ENCODE peak calls at places on chromosomes 6 and 20, in four cellular contexts. P is GM12878, C is HepG2, X is K562. H is an unnamed sample.

GRCh38 chr6:155524249-155524651 is 68.6 kb upstream of the NOX3 start:
- DNase-seq in P (no peak), C (no peak), X (no peak), H (no peak)

GRCh38 chr6:55023231-55023630 is 151.1 kb upstream of the HCRTR2 start:
- DNase-seq in P (no peak), C (no peak), X (no peak), H (no peak)

GRCh38 chr20:53080969-53081871 is 109.1 kb downstream of the TSHZ2 start:
- DNase-seq in P (no peak), C (peak; percentile 99), X (no peak), H (peak; percentile 9)

GRCh38 chr20:20782221-20782620 is 69.8 kb upstream of the RALGAPA2 start:
- DNase-seq in P (no peak), C (no peak), X (no peak), H (no peak)

GRCh38 chr6:169452869-169453186 is 199.2 kb upstream of the THBS2 start:
- DNase-seq in P (no peak), C (no peak), X (no peak), H (no peak)

GRCh38 chr6:40844241-40844640 is 194.8 kb downstream of the UNC5CL start:
- DNase-seq in P (no peak), C (no peak), X (no peak), H (no peak)

GRCh38 chr6:108689279-108690161 is 128.8 kb downstream of the FOXO3 start:
- DNase-seq in P (no peak), C (no peak), X (peak; percentile 45), H (no peak)

GRCh38 chr20:25527949-25528348 is 57.4 kb downstream of the NINL start:
- DNase-seq in P (no peak), C (no peak), X (no peak), H (no peak)

GRCh38 chr6:10880366-10880765 is 1.5 kb downstream of the GCM2 start:
- DNase-seq in P (no peak), C (no peak), X (no peak), H (no peak)

GRCh38 chr6:107075951-107076381 is 39.3 kb downstream of the BEND3 start:
- DNase-seq in P (no peak), C (no peak), X (no peak), H (peak; percentile 5)

GRCh38 chr6:15945593-15946159 is 183.2 kb upstream of the MYLIP start:
- DNase-seq in P (no peak), C (no peak), X (no peak), H (no peak)

GRCh38 chr6:485655-486054 is 94.1 kb downstream of the IRF4 start:
- DNase-seq in P (no peak), C (no peak), X (no peak), H (no peak)

GRCh38 chr6:130600880-130601341 is 226.3 kb upstream of the SMLR1 start:
- DNase-seq in P (no peak), C (no peak), X (no peak), H (no peak)

GRCh38 chr6:5401845-5402738 is 140.8 kb downstream of the FARS2 start:
- DNase-seq in P (no peak), C (peak; percentile 19), X (no peak), H (no peak)

GRCh38 chr6:75855047-75855446 is 106.0 kb downstream of the MYO6 start:
- DNase-seq in P (no peak), C (peak; percentile 59), X (peak; percentile 21), H (peak; percentile 35)

GRCh38 chr6:82842721-82843120 is 222.9 kb downstream of the UBE3D start:
- DNase-seq in P (no peak), C (no peak), X (no peak), H (no peak)

GRCh38 chr6:26215200-26216014 is 128.2 kb downstream of the HFE start:
- DNase-seq in P (no peak), C (peak; percentile 39), X (no peak), H (no peak)

GRCh38 chr20:38304845-38305447 is 990 bp downstream of the BPI start:
- DNase-seq in P (no peak), C (peak; percentile 31), X (peak; percentile 49), H (peak; percentile 65)

GRCh38 chr6:112163295-112164257 is 76.2 kb downstream of the FAM229B start:
- DNase-seq in P (peak; percentile 7), C (peak; percentile 61), X (peak; percentile 72), H (peak; percentile 91)

GRCh38 chr6:104332407-104332806 is 527.3 kb downstream of the HACE1 start:
- DNase-seq in P (no peak), C (no peak), X (no peak), H (no peak)

DNA sequence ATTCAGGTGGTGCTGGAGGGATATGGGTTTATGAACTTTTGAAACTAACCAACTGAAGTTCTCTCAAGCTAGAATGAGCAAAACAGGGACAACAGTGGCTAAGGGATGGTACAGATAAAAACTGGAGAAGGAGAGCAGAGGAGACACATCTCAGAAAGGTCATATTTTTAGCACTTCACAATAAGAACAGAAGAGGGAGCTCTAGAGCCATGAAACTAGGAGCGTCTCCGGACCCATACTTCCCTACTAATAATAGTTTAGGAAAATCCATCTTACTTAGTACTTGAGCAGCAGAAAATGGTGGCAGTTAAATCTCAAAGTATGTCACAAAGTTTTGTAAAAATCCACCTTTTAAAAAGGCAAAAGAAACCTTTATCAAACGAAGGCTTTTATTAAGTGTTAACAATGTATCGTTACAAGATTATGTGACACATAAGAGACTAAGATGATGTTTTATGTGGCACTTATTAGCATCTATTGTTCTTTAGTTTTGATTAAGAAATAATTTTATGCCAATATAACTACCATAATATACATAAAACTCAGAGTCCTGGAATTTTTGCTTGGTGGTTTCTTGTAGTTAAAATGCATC is 278.6 kb downstream of the TBC1D32 start:
- DNase-seq in P (peak; percentile 4), C (peak; percentile 54), X (peak; percentile 60), H (peak; percentile 63)
- TF ChIP-seq BHLHE40 in P (no peak), C (no peak), X (no peak), H (no peak)

GRCh38 chr6:87920245-87920644 is 127.4 kb upstream of the SPACA1 start:
- DNase-seq in P (no peak), C (no peak), X (no peak), H (no peak)

GRCh38 chr6:87919416-87919815 is 128.2 kb upstream of the SPACA1 start:
- DNase-seq in P (no peak), C (no peak), X (no peak), H (no peak)

GRCh38 chr6:87919001-87919400 is 128.6 kb upstream of the SPACA1 start:
- DNase-seq in P (no peak), C (no peak), X (no peak), H (no peak)

GRCh38 chr6:87917861-87918260 is 129.8 kb upstream of the SPACA1 start:
- DNase-seq in P (no peak), C (no peak), X (no peak), H (no peak)

DNA sequence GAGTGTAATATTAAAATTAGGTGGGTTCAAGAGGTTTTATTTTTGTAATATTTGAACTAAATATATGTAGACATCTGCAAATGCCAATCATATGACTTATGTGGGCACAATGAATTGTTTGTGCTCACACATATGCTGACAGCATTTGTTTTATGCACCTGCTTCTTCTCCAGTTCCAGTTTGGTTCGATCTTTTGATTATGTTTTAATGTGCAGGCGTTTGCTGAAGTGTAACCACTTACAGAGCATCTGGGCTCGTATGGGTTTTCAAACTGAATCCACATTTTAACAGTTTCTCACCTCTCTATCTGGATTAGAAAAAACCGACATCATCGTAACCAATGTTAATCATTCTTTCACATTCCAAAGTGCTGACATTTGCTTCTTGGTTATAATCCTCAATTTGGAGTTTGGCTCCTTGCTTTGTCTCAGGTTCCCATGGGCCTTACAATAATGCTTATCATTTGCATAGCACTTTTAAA is 129.1 kb upstream of the SPACA1 start:
- DNase-seq in P (no peak), C (no peak), X (no peak), H (no peak)
- TF ChIP-seq FOXM1 in P (no peak), C (no peak), X (no peak), H (no peak)

DNA sequence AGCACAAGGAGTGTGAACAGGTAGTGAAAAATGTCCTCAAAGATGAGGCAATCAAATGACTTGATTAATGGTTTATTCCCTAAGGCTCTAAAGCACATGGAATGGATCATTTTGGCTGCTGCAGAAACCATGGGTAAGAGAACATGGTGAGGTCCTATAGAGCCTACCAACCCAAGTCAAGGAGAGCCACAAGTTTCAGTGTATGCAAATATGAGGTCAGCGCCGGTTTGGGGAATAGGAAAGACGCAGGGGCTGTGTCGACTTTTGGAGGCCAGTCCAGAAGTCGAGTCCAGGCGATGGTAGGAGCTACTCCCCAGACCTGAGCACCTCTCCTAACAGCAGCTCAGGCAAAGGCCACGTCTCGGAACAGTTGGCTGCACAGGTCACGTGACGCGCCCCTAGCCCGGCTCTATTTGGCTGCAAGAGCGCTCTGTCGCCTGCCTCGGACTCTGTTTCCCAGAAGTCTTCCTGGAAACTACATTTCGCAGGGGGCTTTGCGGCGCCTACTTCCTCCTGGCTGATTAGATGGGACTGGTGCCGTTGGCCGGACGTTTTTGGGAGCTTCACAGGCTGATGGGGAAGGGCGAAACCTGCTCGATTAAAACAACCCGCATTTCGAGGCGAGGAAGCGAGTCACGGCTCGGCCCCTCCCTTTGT is 74.4 kb upstream of the CHD6 start:
- DNase-seq in P (peak; percentile 43), C (peak; percentile 62), X (peak; percentile 53), H (peak; percentile 74)
- TF ChIP-seq BHLHE40 in P (peak; percentile 75), C (peak; percentile 81), X (peak; percentile 93), H (no peak)

DNA sequence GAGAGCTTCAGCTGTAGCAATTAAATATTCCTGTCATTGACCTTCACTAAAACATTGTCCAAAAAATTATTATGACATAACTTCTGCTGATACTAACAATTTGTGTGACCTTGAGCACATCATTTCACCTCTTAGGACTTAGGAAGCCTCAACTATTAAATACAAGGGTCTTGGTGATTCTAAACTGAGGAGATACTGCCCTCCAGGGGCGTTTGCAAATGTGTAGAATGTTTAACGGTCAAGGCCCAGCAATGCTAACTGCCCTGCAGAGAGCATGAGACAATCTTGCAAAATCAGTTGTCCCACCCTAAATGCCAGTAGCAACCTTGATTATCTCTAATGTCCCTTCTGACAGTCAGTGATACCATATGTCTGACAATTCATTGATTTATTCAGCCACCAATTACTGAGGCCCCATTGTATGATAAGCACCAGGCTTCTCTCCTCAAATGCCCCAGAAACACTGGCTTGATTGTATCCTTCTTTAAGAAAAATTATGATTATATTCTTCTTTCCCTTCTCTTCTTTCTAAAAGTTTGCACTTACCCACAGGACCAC is 284.1 kb upstream of the PLN start:
- DNase-seq in P (no peak), C (peak; percentile 30), X (no peak), H (peak; percentile 34)
- TF ChIP-seq FOXM1 in P (no peak), C (no peak), X (no peak), H (no peak)

GRCh38 chr20:39916236-39916635 is 772.8 kb downstream of the MAFB start:
- DNase-seq in P (no peak), C (no peak), X (no peak), H (no peak)

GRCh38 chr20:39911497-39911896 is 777.5 kb downstream of the MAFB start:
- DNase-seq in P (no peak), C (no peak), X (no peak), H (no peak)

GRCh38 chr20:39909447-39909846 is 779.6 kb downstream of the MAFB start:
- DNase-seq in P (no peak), C (no peak), X (no peak), H (no peak)

GRCh38 chr20:39910536-39910935 is 778.5 kb downstream of the MAFB start:
- DNase-seq in P (no peak), C (no peak), X (no peak), H (no peak)

DNA sequence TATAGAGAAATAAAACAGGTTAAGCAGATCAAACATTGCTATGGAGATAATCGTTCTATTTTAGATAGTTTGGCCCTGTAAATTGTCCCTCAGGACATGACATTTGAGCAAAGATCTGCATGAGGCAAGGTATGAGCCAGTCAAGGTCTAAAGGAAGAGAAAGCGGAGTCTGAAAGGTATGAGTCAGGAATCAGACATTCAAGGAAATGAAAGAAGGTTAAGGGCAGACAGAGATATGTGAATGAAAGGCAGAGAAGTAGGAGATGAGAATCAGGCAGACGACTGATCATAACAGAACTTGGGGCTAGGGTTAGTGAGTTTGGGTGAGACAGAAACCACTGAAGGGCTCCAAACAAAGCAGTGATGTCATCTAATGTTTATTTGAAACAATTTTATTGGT is 775.8 kb downstream of the MAFB start:
- DNase-seq in P (no peak), C (no peak), X (no peak), H (no peak)
- TF ChIP-seq BHLHE40 in P (no peak), C (no peak), X (no peak), H (no peak)

GRCh38 chr20:46174469-46175126 is 56.5 kb downstream of the CD40 start:
- DNase-seq in P (no peak), C (peak; percentile 57), X (peak; percentile 87), H (peak; percentile 86)
- TF ChIP-seq FOXM1 in P (no peak), C (no peak), X (no peak), H (no peak)

H was measured in HEK293T.